ENCODE peak calls at places on chromosomes 1 and 21, in eight cellular contexts. X is left ventricle myocardium inferior; Q is uterus; M is mammary epithelial cell; F is CD8-positive, alpha-beta memory T cell; R is prostate gland; G is fibroblast of lung; K is IMR-90. U is an unnamed sample.

GRCh38 chr1:183620311-183620710 is 15.3 kb downstream of the ARPC5 start:
- DNase-seq in X (no peak), F (no peak), R (no peak), G (no peak), M (no peak), Q (no peak), K (no peak), U (no peak)

GRCh38 chr1:86018311-86018923 is 138.2 kb downstream of the COL24A1 start:
- DNase-seq in R (peak), G (peak), X (no peak), Q (no peak), M (peak), F (peak), K (peak), U (no peak)

GRCh38 chr1:67945733-67946374 is 104.6 kb downstream of the DIRAS3 start:
- DNase-seq in G (no peak), X (peak), F (no peak), M (no peak), K (peak), Q (no peak), R (no peak), U (no peak)

GRCh38 chr1:187474266-187474665 is 645.5 kb downstream of the PLA2G4A start:
- DNase-seq in K (peak), Q (no peak), M (no peak), F (no peak), R (peak), G (peak), X (no peak), U (peak)

GRCh38 chr1:27009601-27010197 is 3.0 kb downstream of the TENT5B start:
- DNase-seq in M (peak), F (no peak), R (peak), X (peak), K (no peak), Q (no peak), G (no peak), U (no peak)

GRCh38 chr1:196377811-196378210 is 230.4 kb downstream of the KCNT2 start:
- DNase-seq in K (no peak), F (no peak), X (no peak), G (no peak), M (no peak), R (no peak), Q (no peak), U (no peak)

GRCh38 chr1:150516050-150516591 is 569 bp downstream of the FALEC start:
- DNase-seq in G (no peak), X (no peak), F (no peak), K (no peak), R (no peak), M (no peak), Q (peak), U (peak)

GRCh38 chr1:22166439-22166838 is 23.5 kb upstream of the WNT4 start:
- DNase-seq in R (no peak), K (no peak), M (peak), X (no peak), F (no peak), Q (no peak), G (no peak), U (no peak)

GRCh38 chr1:212595787-212596714 is 12.5 kb upstream of the ATF3 start:
- DNase-seq in F (peak), K (peak), M (peak), Q (no peak), X (no peak), R (peak), G (peak), U (peak)

GRCh38 chr1:90359994-90360393 is 357.1 kb downstream of the BARHL2 start:
- DNase-seq in Q (no peak), F (no peak), R (no peak), K (no peak), G (no peak), M (no peak), X (no peak), U (no peak)

GRCh38 chr1:112673589-112674439 is 645 bp upstream of the MOV10 start:
- DNase-seq in X (no peak), Q (no peak), M (peak), R (peak), F (peak), G (peak), K (peak), U (peak)

GRCh38 chr1:150622219-150622975 is 7.0 kb downstream of the ENSA start:
- DNase-seq in G (peak), R (no peak), F (no peak), X (peak), K (no peak), M (no peak), Q (peak), U (no peak)

GRCh38 chr1:153928245-153928644 is 5.5 kb upstream of the GATAD2B start:
- DNase-seq in F (no peak), X (no peak), R (no peak), M (no peak), G (no peak), Q (no peak), K (no peak), U (no peak)

GRCh38 chr1:174877208-174877673 is 122.5 kb upstream of the CACYBP start:
- DNase-seq in X (no peak), F (no peak), G (no peak), K (no peak), Q (no peak), R (no peak), M (no peak), U (no peak)

GRCh38 chr1:64282353-64282752 is 78.9 kb downstream of the UBE2U start:
- DNase-seq in K (no peak), R (peak), X (no peak), M (peak), Q (peak), F (no peak), G (no peak), U (no peak)

GRCh38 chr1:54324750-54325704 is 81.2 kb downstream of the SSBP3 start:
- DNase-seq in F (no peak), K (peak), M (no peak), Q (peak), R (no peak), X (no peak), G (peak), U (no peak)

GRCh38 chr1:241186716-241187115 is 170.3 kb downstream of the RGS7 start:
- DNase-seq in K (no peak), G (peak), X (no peak), R (no peak), F (no peak), Q (no peak), M (no peak), U (no peak)

GRCh38 chr1:89147707-89148106 is 21.8 kb upstream of the GBP2 start:
- DNase-seq in F (no peak), M (no peak), R (no peak), K (no peak), Q (no peak), X (no peak), G (no peak), U (no peak)

GRCh38 chr1:236950365-236950764 is 53.9 kb downstream of the MT1HL1 start:
- DNase-seq in R (no peak), G (no peak), K (no peak), F (no peak), X (no peak), M (no peak), Q (no peak), U (no peak)

GRCh38 chr1:53526451-53527101 is 67.4 kb downstream of the DMRTB1 start:
- DNase-seq in F (no peak), K (peak), M (no peak), R (peak), G (peak), X (peak), Q (peak), U (peak)

GRCh38 chr1:119674835-119675289 is 26.8 kb upstream of the ZNF697 start:
- DNase-seq in K (peak), R (no peak), G (peak), M (peak), X (no peak), Q (peak), F (no peak), U (peak)

GRCh38 chr1:27346991-27347627 is 5.3 kb downstream of the SYTL1 start:
- DNase-seq in K (peak), Q (no peak), F (no peak), X (no peak), G (no peak), R (no peak), M (peak), U (peak)

GRCh38 chr1:109237512-109237911 is 11.8 kb upstream of the CELSR2 start:
- DNase-seq in R (no peak), K (no peak), F (no peak), M (no peak), G (no peak), Q (no peak), X (no peak), U (no peak)

GRCh38 chr1:164417016-164417704 is 141.8 kb upstream of the PBX1 start:
- DNase-seq in K (no peak), G (no peak), F (no peak), R (no peak), X (no peak), Q (no peak), M (no peak), U (no peak)

GRCh38 chr1:156581661-156582387 is 2.3 kb downstream of the TTC24 start:
- DNase-seq in R (no peak), G (no peak), F (peak), K (no peak), Q (no peak), X (no peak), M (no peak), U (no peak)

GRCh38 chr1:9151326-9151860 is 22.5 kb upstream of the GPR157 start:
- DNase-seq in Q (no peak), K (peak), R (no peak), F (no peak), M (no peak), X (peak), G (peak), U (no peak)

GRCh38 chr1:202205523-202206190 is 12.1 kb downstream of the LGR6 start:
- DNase-seq in Q (no peak), K (no peak), M (no peak), G (no peak), R (no peak), X (no peak), F (no peak), U (no peak)

GRCh38 chr1:42815938-42816599 is 853 bp upstream of the ERMAP start:
- DNase-seq in G (peak), X (no peak), Q (no peak), M (peak), R (no peak), F (peak), K (peak), U (no peak)
- H3K4me3 ChIP-seq in G (peak), X (peak), Q (peak), M (peak), R (peak), F (peak), K (peak), U (peak)

GRCh38 chr1:155079210-155079486 is 511 bp downstream of the EFNA3 start:
- DNase-seq in F (no peak), G (no peak), Q (no peak), K (no peak), M (no peak), R (no peak), X (no peak), U (no peak)
- H3K4me3 ChIP-seq in F (peak), G (no peak), Q (no peak), K (no peak), M (peak), R (peak), X (peak), U (no peak)

GRCh38 chr1:192516776-192517297 is 58.7 kb upstream of the RGS1 start:
- DNase-seq in K (no peak), X (no peak), Q (no peak), G (no peak), R (no peak), F (peak), M (no peak), U (peak)
- H3K4me3 ChIP-seq in K (no peak), X (no peak), Q (no peak), G (no peak), R (no peak), F (peak), M (no peak), U (no peak)

GRCh38 chr1:1006305-1007159 is 6.6 kb upstream of the HES4 start:
- DNase-seq in R (no peak), G (no peak), M (no peak), K (no peak), F (no peak), X (no peak), Q (peak), U (no peak)

GRCh38 chr1:1003618-1004419 is 3.9 kb upstream of the HES4 start:
- DNase-seq in R (no peak), F (no peak), Q (peak), G (no peak), K (no peak), X (no peak), M (no peak), U (no peak)

GRCh38 chr1:1004780-1005697 is 5.1 kb upstream of the HES4 start:
- DNase-seq in X (no peak), R (no peak), M (no peak), G (peak), F (no peak), K (peak), Q (peak), U (no peak)

GRCh38 chr1:1004420-1004779 is 4.5 kb upstream of the HES4 start:
- DNase-seq in K (no peak), F (no peak), G (no peak), R (no peak), X (no peak), M (no peak), Q (no peak), U (no peak)

DNA sequence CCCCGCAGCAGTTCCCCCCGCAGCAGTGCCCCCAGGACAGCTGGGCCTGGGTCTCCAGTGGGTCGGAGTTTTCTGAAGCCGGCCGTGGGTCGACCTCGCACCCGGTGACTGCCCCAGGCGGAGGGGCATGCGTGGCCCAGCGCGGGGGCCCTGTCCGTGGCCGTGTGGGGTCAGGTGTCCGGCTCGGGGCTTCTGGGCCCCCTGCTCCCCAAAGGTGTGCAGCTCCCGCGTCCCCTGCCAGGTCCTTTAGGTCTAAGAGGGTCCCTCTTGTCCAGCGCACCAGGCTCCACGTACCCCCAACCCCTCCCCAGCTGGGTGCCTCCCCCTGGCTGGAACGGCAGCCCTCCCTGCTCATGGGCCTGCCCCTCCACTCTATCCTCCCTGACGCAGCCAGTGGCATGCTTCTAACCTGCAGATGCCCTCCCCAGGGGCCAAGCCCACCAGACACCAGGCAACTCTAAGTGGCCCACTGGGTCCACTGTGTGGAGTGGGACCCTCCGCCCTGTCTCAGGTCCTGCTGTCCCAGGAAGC is 5.9 kb upstream of the HES4 start:
- DNase-seq in R (no peak), X (no peak), G (no peak), Q (no peak), K (no peak), F (no peak), M (no peak), U (no peak)
- H3K4me3 ChIP-seq in R (no peak), X (no peak), G (no peak), Q (no peak), K (no peak), F (no peak), M (no peak), U (no peak)

GRCh38 chr1:160101717-160102522 is 3.5 kb upstream of the IGSF8 start:
- DNase-seq in R (no peak), M (no peak), Q (no peak), G (no peak), K (peak), X (no peak), F (no peak), U (no peak)
- H3K4me3 ChIP-seq in R (no peak), M (no peak), Q (no peak), G (no peak), K (no peak), X (no peak), F (no peak), U (no peak)

DNA sequence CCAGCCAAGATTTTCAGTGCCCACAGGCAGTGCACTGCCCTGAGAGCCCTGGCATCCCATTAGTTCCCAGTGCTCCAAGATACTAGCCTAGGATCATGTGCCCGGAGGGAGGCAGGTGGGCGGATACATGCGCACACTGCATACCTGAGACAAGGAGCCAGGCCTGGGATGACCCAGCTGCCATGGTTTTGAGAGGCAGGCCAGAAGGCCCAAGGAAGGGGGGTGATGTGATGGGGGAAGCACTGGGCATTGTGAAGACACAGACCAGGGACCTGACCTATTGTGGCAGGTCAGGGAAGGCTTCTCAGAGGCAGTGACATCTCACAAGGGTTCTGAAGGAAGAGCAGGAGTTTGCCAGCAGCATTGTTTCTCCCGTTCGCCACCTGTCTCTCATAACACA is 3.6 kb downstream of the ZC3H12A start:
- DNase-seq in Q (no peak), K (no peak), R (no peak), F (no peak), M (peak), G (no peak), X (no peak), U (no peak)
- H3K4me3 ChIP-seq in Q (no peak), K (no peak), R (peak), F (peak), M (peak), G (peak), X (peak), U (peak)

DNA sequence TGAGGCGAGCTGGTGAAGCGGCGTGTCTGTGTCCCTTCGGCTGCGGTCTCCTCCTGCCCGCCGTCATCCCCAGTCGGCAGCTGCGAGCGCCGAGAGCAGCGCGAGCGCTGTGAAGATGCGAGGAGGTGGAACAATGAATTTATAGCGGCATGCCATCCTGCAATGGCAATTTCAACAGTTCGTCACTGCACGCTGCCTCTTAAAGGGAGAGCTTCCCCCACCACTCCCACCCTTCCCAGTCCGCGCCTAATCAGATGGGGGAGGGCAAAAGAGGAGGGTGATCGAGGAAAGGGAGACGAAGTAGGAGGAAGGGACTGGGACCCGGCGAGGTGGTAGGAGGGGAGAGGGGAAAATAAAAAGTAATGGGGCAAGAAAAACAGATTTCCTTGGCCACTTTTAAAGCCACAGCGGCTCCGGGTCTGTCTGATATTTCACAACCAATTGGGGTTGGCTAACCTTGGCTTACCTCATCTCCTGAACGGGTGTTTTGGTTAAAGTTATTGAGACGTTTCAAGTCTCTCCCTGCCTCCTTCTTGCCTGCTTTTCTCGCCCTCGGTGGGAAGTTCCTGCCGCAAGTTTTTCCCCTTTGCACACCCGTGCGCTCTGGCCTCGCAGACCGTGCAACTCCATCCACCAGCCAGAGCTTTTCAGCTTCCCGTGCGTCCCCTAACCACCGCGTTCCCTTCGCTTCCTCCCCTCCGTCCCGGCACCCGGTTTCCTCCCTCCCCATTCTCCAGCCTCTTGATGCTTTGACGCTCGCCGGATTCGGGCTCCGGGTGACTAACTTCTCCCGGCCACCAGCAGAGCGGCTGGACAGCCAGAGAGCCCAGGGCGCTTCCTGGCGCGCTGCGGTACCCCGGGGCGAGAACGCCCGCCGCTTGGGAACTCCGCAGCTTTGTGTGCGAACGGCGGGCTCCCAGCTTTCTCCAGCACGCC is at the start of gene ADAMTS5:
- DNase-seq in M (peak), X (peak), Q (peak), G (peak), K (peak), R (peak), F (no peak), U (peak)
- H3K4me3 ChIP-seq in M (peak), X (peak), Q (peak), G (peak), K (peak), R (peak), F (no peak), U (peak)

GRCh38 chr1:145992502-145992936 is 3.9 kb downstream of the TXNIP start:
- DNase-seq in R (no peak), F (no peak), K (no peak), X (no peak), Q (peak), M (no peak), G (no peak), U (no peak)
- H3K4me3 ChIP-seq in R (peak), F (peak), K (no peak), X (peak), Q (peak), M (no peak), G (no peak), U (no peak)

DNA sequence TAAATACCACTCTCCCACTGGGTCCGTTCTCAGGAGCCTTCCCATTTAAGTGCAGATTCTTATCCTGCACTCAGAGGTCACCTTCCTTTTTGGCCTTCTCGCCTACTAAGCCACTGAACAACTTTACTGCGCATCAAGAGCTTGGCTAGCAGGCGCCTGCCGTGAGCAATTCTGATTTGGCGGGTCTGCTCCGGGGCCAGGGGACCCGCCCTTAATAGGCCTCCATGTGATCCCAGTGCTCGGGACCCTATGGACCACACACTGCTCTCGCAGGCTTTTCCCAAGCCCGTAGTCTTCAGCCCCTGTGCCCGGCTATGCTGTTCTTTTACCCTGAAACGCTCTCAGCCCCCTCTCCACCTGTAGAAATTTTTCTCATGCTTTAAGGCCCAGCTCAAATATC is 45.1 kb downstream of the BCL9 start:
- DNase-seq in X (no peak), K (no peak), M (no peak), Q (no peak), F (no peak), G (no peak), R (no peak), U (no peak)
- H3K4me3 ChIP-seq in X (no peak), K (no peak), M (no peak), Q (no peak), F (no peak), G (no peak), R (no peak), U (no peak)

U was measured in astrocyte.